ENCODE peak calls at places on chromosome 5, in four cellular contexts. One of them, this sample, is unnamed.

GRCh38 chr5:8633706-8634105 is 764.8 kb downstream of the MTRR start:
- DNase-seq in HepG2: no peak
- DNase-seq in GM12878: no peak
- DNase-seq in K562: no peak
- DNase-seq in this sample: no peak

GRCh38 chr5:131186561-131187256 is 16.0 kb downstream of the LYRM7 start:
- DNase-seq in HepG2: no peak
- DNase-seq in GM12878: no peak
- DNase-seq in K562: no peak
- DNase-seq in this sample: peak

GRCh38 chr5:154166901-154167791 is 23.4 kb upstream of the GALNT10 start:
- DNase-seq in HepG2: no peak
- DNase-seq in GM12878: no peak
- DNase-seq in K562: no peak
- DNase-seq in this sample: no peak

GRCh38 chr5:32339198-32339597 is 26.5 kb upstream of the MTMR12 start:
- DNase-seq in HepG2: no peak
- DNase-seq in GM12878: no peak
- DNase-seq in K562: no peak
- DNase-seq in this sample: no peak

GRCh38 chr5:115599502-115599901 is 2.8 kb downstream of the TICAM2 start:
- DNase-seq in HepG2: no peak
- DNase-seq in GM12878: no peak
- DNase-seq in K562: no peak
- DNase-seq in this sample: no peak

GRCh38 chr5:40832345-40832744 is 2.7 kb downstream of the RPL37 start:
- DNase-seq in HepG2: no peak
- DNase-seq in GM12878: no peak
- DNase-seq in K562: no peak
- DNase-seq in this sample: no peak

GRCh38 chr5:10400411-10400810 is 41.3 kb upstream of the ROPN1L start:
- DNase-seq in HepG2: no peak
- DNase-seq in GM12878: no peak
- DNase-seq in K562: no peak
- DNase-seq in this sample: no peak

GRCh38 chr5:142182840-142183239 is 74.3 kb downstream of the NDFIP1 start:
- DNase-seq in HepG2: no peak
- DNase-seq in GM12878: no peak
- DNase-seq in K562: no peak
- DNase-seq in this sample: no peak

GRCh38 chr5:54738118-54738972 is 220.8 kb downstream of the SNX18 start:
- DNase-seq in HepG2: no peak
- DNase-seq in GM12878: no peak
- DNase-seq in K562: peak
- DNase-seq in this sample: no peak

GRCh38 chr5:1314564-1314982 is 19.7 kb upstream of the TERT start:
- DNase-seq in HepG2: no peak
- DNase-seq in GM12878: no peak
- DNase-seq in K562: no peak
- DNase-seq in this sample: no peak

GRCh38 chr5:140025736-140026135 is 17.4 kb downstream of the NRG2 start:
- DNase-seq in HepG2: no peak
- DNase-seq in GM12878: no peak
- DNase-seq in K562: no peak
- DNase-seq in this sample: no peak

GRCh38 chr5:173659423-173659822 is 43.0 kb upstream of the BOD1 start:
- DNase-seq in HepG2: no peak
- DNase-seq in GM12878: no peak
- DNase-seq in K562: no peak
- DNase-seq in this sample: no peak

GRCh38 chr5:55650391-55650790 is 61.7 kb downstream of the SLC38A9 start:
- DNase-seq in HepG2: no peak
- DNase-seq in GM12878: no peak
- DNase-seq in K562: no peak
- DNase-seq in this sample: no peak

GRCh38 chr5:142472306-142472951 is 147.6 kb upstream of the SPRY4 start:
- DNase-seq in HepG2: peak
- DNase-seq in GM12878: no peak
- DNase-seq in K562: peak
- DNase-seq in this sample: peak

GRCh38 chr5:56028708-56029107 is 33.9 kb upstream of the IL6ST start:
- DNase-seq in HepG2: no peak
- DNase-seq in GM12878: no peak
- DNase-seq in K562: no peak
- DNase-seq in this sample: no peak

GRCh38 chr5:144298658-144299057 is 128.0 kb downstream of the KCTD16 start:
- DNase-seq in HepG2: no peak
- DNase-seq in GM12878: no peak
- DNase-seq in K562: no peak
- DNase-seq in this sample: no peak

GRCh38 chr5:133868946-133869674 is 99.3 kb downstream of the C5orf15 start:
- DNase-seq in HepG2: peak
- DNase-seq in GM12878: no peak
- DNase-seq in K562: peak
- DNase-seq in this sample: peak

GRCh38 chr5:124057161-124057814 is 545.3 kb downstream of the CSNK1G3 start:
- DNase-seq in HepG2: no peak
- DNase-seq in GM12878: peak
- DNase-seq in K562: no peak
- DNase-seq in this sample: no peak

GRCh38 chr5:68265347-68265746 is 49.8 kb downstream of the PIK3R1 start:
- DNase-seq in HepG2: no peak
- DNase-seq in GM12878: no peak
- DNase-seq in K562: no peak
- DNase-seq in this sample: no peak

GRCh38 chr5:68265822-68266395 is 50.4 kb downstream of the PIK3R1 start:
- DNase-seq in HepG2: no peak
- DNase-seq in GM12878: no peak
- DNase-seq in K562: no peak
- DNase-seq in this sample: no peak

GRCh38 chr5:68268363-68269130 is 53.0 kb downstream of the PIK3R1 start:
- DNase-seq in HepG2: no peak
- DNase-seq in GM12878: no peak
- DNase-seq in K562: no peak
- DNase-seq in this sample: no peak

GRCh38 chr5:68267044-68267443 is 51.5 kb downstream of the PIK3R1 start:
- DNase-seq in HepG2: no peak
- DNase-seq in GM12878: no peak
- DNase-seq in K562: no peak
- DNase-seq in this sample: no peak

DNA sequence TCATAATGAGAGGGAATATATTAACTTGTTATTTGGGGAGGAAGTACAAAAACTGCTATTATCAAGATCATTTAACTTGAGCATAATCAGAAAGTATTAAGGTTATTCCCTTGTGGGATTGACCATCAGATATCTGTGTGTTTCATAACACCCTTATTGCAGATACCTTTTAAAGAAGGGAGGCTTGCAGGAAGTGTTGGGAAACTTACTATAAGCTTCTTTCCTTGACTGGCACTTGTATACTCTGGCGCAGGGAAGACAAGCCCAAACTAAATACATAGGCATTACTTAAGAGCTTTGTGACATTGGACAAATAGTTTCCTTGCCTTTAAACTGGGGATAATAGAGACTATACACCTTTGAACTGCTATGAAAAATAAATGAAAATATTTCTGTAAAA is 50.9 kb downstream of the PIK3R1 start:
- DNase-seq in HepG2: no peak
- DNase-seq in GM12878: no peak
- DNase-seq in K562: no peak
- DNase-seq in this sample: no peak
- H3K27ac ChIP-seq in HepG2: no peak
- H3K27ac ChIP-seq in GM12878: peak
- H3K27ac ChIP-seq in K562: no peak
- H3K27ac ChIP-seq in this sample: no peak

DNA sequence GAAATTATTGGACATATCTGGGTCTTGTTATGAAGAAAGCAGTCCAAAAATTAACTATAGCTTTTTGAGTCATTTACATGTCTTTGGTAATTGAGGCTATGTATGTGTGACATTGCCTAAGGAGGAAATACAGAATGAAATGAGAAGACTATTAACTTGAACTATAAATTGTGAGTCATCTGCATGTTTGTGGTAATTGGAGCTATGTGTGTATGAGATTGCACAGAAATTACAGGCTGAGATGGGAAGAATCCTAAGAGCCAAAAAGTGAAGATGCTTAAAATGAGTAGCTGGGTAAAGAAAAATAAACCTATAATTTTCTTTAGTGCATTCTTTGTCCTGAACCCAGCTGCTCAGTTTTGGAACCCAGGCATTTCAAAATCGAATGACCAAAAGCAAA is 747.6 kb upstream of the EDIL3 start:
- DNase-seq in HepG2: no peak
- DNase-seq in GM12878: no peak
- DNase-seq in K562: no peak
- DNase-seq in this sample: no peak
- TF ChIP-seq HDAC2 in HepG2: no peak
- TF ChIP-seq HDAC2 in GM12878: no peak
- TF ChIP-seq HDAC2 in K562: no peak
- TF ChIP-seq HDAC2 in this sample: no peak

GRCh38 chr5:87010736-87011135 is 256.9 kb upstream of the RASA1 start:
- DNase-seq in HepG2: no peak
- DNase-seq in GM12878: no peak
- DNase-seq in K562: no peak
- DNase-seq in this sample: no peak

GRCh38 chr5:87020099-87020934 is 247.4 kb upstream of the RASA1 start:
- DNase-seq in HepG2: no peak
- DNase-seq in GM12878: peak
- DNase-seq in K562: no peak
- DNase-seq in this sample: peak

GRCh38 chr5:87015908-87016307 is 251.8 kb upstream of the RASA1 start:
- DNase-seq in HepG2: no peak
- DNase-seq in GM12878: no peak
- DNase-seq in K562: no peak
- DNase-seq in this sample: no peak
- TF ChIP-seq BHLHE40 in HepG2: no peak
- TF ChIP-seq BHLHE40 in GM12878: no peak
- TF ChIP-seq BHLHE40 in K562: no peak
- TF ChIP-seq BHLHE40 in this sample: no peak

DNA sequence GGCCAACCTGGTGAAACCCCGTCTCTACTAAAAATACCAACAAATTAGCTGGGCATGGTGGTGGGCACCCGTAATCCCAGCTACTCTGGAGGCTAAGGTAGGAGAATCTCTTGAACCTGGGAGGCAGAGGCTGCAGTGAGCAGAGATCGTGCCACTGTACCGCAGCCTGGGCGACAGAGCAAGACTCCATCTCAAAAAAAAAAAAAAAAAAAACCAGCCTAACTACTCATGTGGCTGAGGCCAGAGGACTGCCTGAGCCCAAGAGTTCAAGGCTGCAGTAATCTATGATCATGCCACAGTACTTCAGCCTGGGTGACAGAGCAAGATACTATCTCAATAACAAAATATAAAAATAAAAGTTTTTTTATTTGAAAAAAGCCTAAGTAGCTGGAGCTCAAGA is 3.2 kb downstream of the UBTD2 start:
- DNase-seq in HepG2: peak
- DNase-seq in GM12878: no peak
- DNase-seq in K562: no peak
- DNase-seq in this sample: no peak
- H3K27ac ChIP-seq in HepG2: peak
- H3K27ac ChIP-seq in GM12878: no peak
- H3K27ac ChIP-seq in K562: no peak
- H3K27ac ChIP-seq in this sample: no peak

This sample was measured in A549.